ENCODE peak calls at places on chromosomes 6 and 20, in four cellular contexts. C is HepG2, Y is GM12878, W is K562. I is an unnamed sample.

GRCh38 chr20:62617711-62618483 is 24.4 kb upstream of the SLCO4A1 start:
- DNase-seq in C (peak), Y (no peak), W (no peak), I (no peak)

GRCh38 chr6:44569131-44569530 is 181.6 kb downstream of the CDC5L start:
- DNase-seq in C (no peak), Y (no peak), W (no peak), I (no peak)

GRCh38 chr20:4063631-4064030 is 48.3 kb upstream of the RNF24 start:
- DNase-seq in C (no peak), Y (no peak), W (no peak), I (no peak)

GRCh38 chr20:33076662-33077398 is 2.6 kb upstream of the BPIFB4 start:
- DNase-seq in C (peak), Y (no peak), W (no peak), I (no peak)

GRCh38 chr20:62056975-62057374 is 8.7 kb downstream of the TAF4 start:
- DNase-seq in C (no peak), Y (no peak), W (no peak), I (no peak)

GRCh38 chr20:5484926-5485325 is 168.2 kb upstream of the PROKR2 start:
- DNase-seq in C (no peak), Y (no peak), W (no peak), I (no peak)

GRCh38 chr6:68975064-68975463 is 340.0 kb downstream of the ADGRB3 start:
- DNase-seq in C (no peak), Y (no peak), W (peak), I (peak)

GRCh38 chr20:39961667-39962066 is 727.4 kb downstream of the MAFB start:
- DNase-seq in C (no peak), Y (no peak), W (no peak), I (no peak)

GRCh38 chr20:36582322-36582721 is 8.9 kb downstream of the TGIF2 start:
- DNase-seq in C (no peak), Y (no peak), W (no peak), I (no peak)

GRCh38 chr6:113723182-113723581 is 134.0 kb upstream of the MARCKS start:
- DNase-seq in C (no peak), Y (no peak), W (no peak), I (no peak)

GRCh38 chr6:79453558-79454042 is 83.6 kb downstream of the LCA5 start:
- DNase-seq in C (no peak), Y (no peak), W (no peak), I (peak)

GRCh38 chr6:11770546-11771466 is 7.8 kb downstream of the ADTRP start:
- DNase-seq in C (no peak), Y (no peak), W (peak), I (peak)

GRCh38 chr20:34996243-34996984 is 40.7 kb downstream of the MYH7B start:
- DNase-seq in C (no peak), Y (no peak), W (no peak), I (no peak)

GRCh38 chr6:31272856-31273626 is 1.1 kb upstream of the HLA-C start:
- DNase-seq in C (no peak), Y (no peak), W (no peak), I (no peak)

GRCh38 chr6:170523256-170524187 is 29.6 kb downstream of the PSMB1 start:
- DNase-seq in C (no peak), Y (no peak), W (no peak), I (no peak)

GRCh38 chr6:169793408-169793807 is 42.0 kb downstream of the ERMARD start:
- DNase-seq in C (no peak), Y (no peak), W (no peak), I (no peak)

GRCh38 chr6:37289931-37290330 is 32.0 kb upstream of the TMEM217 start:
- DNase-seq in C (no peak), Y (no peak), W (no peak), I (no peak)

GRCh38 chr6:156359912-156360311 is 417.3 kb upstream of the ARID1B start:
- DNase-seq in C (peak), Y (no peak), W (peak), I (peak)

GRCh38 chr6:160634706-160635105 is 29.4 kb downstream of the LPA start:
- DNase-seq in C (no peak), Y (peak), W (no peak), I (no peak)
- TF ChIP-seq USF2 in C (no peak), Y (no peak), W (no peak), I (no peak)

GRCh38 chr20:59891581-59891980 is 41.9 kb downstream of the SYCP2 start:
- DNase-seq in C (no peak), Y (no peak), W (no peak), I (no peak)

DNA sequence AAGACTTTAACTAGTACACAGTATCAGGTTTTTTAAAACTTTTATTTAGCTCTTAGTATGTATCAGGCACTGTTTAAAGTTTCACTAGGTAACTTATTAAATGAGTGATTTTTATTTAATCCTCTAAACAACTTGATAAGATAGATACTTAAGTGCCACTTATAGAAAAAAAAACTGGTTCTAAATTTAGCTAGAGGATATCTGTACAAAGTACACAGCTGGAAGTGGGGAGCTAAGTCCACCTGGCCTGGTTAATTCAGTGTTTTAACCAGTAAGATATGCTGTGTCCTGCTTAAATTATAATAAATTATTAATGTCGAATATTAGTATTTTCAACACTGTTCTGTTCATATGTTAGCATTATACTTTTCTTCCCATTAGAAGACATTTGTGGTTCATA is 37.5 kb downstream of the SYCP2 start:
- DNase-seq in C (no peak), Y (no peak), W (no peak), I (no peak)
- TF ChIP-seq SMC3 in C (no peak), Y (no peak), W (no peak), I (no peak)

GRCh38 chr6:70145178-70145577 is 157.7 kb downstream of the COL9A1 start:
- DNase-seq in C (no peak), Y (no peak), W (no peak), I (no peak)
- TF ChIP-seq ESRRA in C (no peak), Y (no peak), W (no peak), I (no peak)

DNA sequence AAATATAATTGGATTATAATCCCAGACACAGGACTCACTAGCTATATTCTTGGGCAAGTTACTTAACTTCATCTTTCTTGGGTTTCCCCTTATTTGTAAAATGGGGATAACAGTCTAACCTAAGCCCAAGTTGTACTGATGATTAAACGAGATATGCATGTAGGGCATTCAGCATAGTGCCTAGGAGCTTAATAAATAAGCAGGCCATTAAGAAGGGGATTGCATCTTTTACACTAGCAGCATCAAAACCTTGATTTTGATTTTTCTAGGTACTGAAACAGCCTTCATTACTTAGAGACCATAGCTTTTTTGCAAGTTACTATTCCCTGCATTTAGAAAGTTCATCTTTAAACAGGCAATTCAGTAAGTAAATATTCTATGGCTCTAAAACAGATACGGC is 2.2 kb upstream of the QKI start:
- DNase-seq in C (no peak), Y (no peak), W (no peak), I (no peak)
- TF ChIP-seq USF2 in C (no peak), Y (no peak), W (no peak), I (no peak)

GRCh38 chr20:6744805-6745204 is 22.7 kb upstream of the BMP2 start:
- DNase-seq in C (no peak), Y (no peak), W (no peak), I (no peak)
- TF ChIP-seq SMC3 in C (no peak), Y (no peak), W (no peak), I (no peak)

GRCh38 chr6:88358846-88359245 is 192.7 kb upstream of the CNR1 start:
- DNase-seq in C (no peak), Y (no peak), W (no peak), I (no peak)

GRCh38 chr6:88361298-88361697 is 195.2 kb upstream of the CNR1 start:
- DNase-seq in C (no peak), Y (no peak), W (no peak), I (no peak)

GRCh38 chr6:88361754-88362153 is 195.6 kb upstream of the CNR1 start:
- DNase-seq in C (no peak), Y (no peak), W (no peak), I (no peak)

GRCh38 chr6:88359530-88360202 is 193.5 kb upstream of the CNR1 start:
- DNase-seq in C (no peak), Y (no peak), W (no peak), I (no peak)

DNA sequence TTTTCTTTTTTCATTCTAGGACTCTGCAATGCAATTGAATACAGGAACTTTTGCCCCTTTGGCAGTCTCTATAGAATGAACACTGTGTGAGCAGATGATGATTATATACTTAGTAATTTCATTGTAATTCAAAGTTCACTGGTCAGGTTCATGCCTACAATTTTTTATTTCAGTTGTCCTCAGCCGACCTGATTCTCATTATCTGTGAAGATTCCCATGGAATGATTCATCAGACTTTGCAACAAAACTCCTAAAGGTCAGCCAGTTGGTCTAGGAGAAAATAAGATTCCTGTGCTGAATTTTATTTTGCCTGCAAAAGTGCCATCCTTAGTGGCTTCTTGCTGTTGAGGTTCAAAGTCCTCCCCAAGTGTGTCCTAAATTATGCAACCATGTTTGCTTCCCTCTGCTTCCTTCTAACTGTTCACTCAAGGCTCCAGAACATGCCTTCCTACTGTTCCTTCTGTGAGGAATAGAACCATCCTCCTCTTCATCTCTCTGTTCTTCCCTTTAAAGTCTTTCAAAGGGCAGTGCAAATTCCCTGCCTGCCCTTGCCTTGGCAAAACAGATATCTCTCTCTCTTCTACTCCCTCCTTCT is 194.2 kb upstream of the CNR1 start:
- DNase-seq in C (peak), Y (no peak), W (no peak), I (peak)
- TF ChIP-seq ESRRA in C (no peak), Y (no peak), W (no peak), I (no peak)

GRCh38 chr20:23596856-23597255 is 8.9 kb downstream of the CST9 start:
- DNase-seq in C (no peak), Y (no peak), W (no peak), I (no peak)
- TF ChIP-seq USF2 in C (no peak), Y (no peak), W (no peak), I (no peak)